ENCODE peak calls at places on chromosome 11, in ten cellular contexts. F is neural crest cell, S is epithelial cell of esophagus, K is body of pancreas, U is glutamatergic neuron, L is AG04450, J is endothelial cell, D is type B pancreatic cell, T is SK-N-SH, B is AG10803. M is an unnamed sample.

GRCh38 chr11:65047581-65048422 is 6.8 kb downstream of the SAC3D1 start:
- DNase-seq in F (no peak), S (no peak), K (no peak), U (no peak), L (no peak), J (no peak), D (no peak), T (no peak), B (peak), M (no peak)

GRCh38 chr11:44622190-44622650 is 56.8 kb downstream of the CD82 start:
- DNase-seq in F (no peak), S (no peak), K (no peak), U (no peak), L (no peak), J (no peak), D (peak), T (no peak), B (no peak), M (peak)

GRCh38 chr11:134475951-134476350 is 63.9 kb upstream of the B3GAT1 start:
- DNase-seq in F (no peak), S (no peak), K (no peak), U (no peak), L (no peak), J (no peak), D (no peak), T (no peak), B (no peak), M (no peak)

GRCh38 chr11:116601734-116602636 is 170.8 kb downstream of the BUD13 start:
- DNase-seq in F (no peak), S (no peak), K (no peak), U (no peak), L (no peak), J (no peak), D (no peak), T (no peak), B (peak), M (no peak)

GRCh38 chr11:1040428-1041148 is 4.1 kb upstream of the MUC6 start:
- DNase-seq in F (no peak), S (no peak), K (peak), U (no peak), L (no peak), J (no peak), D (no peak), T (no peak), B (no peak), M (no peak)

GRCh38 chr11:21556936-21557335 is 635.9 kb upstream of the ANO5 start:
- DNase-seq in F (no peak), S (peak), K (no peak), U (no peak), L (no peak), J (no peak), D (no peak), T (peak), B (no peak), M (no peak)

GRCh38 chr11:73194593-73194992 is 23.5 kb upstream of the P2RY2 start:
- DNase-seq in F (no peak), S (peak), K (no peak), U (peak), L (no peak), J (no peak), D (no peak), T (no peak), B (no peak), M (no peak)

GRCh38 chr11:76297143-76297542 is 83.8 kb downstream of the THAP12 start:
- DNase-seq in F (no peak), S (no peak), K (no peak), U (no peak), L (no peak), J (no peak), D (no peak), T (no peak), B (no peak), M (no peak)

GRCh38 chr11:128790200-128790599 is 76.9 kb downstream of the KCNJ1 start:
- DNase-seq in F (peak), S (no peak), K (peak), U (peak), L (no peak), J (no peak), D (no peak), T (no peak), B (peak), M (no peak)

GRCh38 chr11:64239662-64240466 is 1.0 kb upstream of the FKBP2 start:
- DNase-seq in F (no peak), S (no peak), K (peak), U (no peak), L (no peak), J (no peak), D (no peak), T (no peak), B (no peak), M (no peak)

GRCh38 chr11:128324051-128324481 is 263.3 kb downstream of the ETS1 start:
- DNase-seq in F (no peak), S (no peak), K (no peak), U (no peak), L (no peak), J (no peak), D (no peak), T (no peak), B (no peak), M (no peak)

GRCh38 chr11:94537051-94537600 is 6.6 kb upstream of the FUT4 start:
- DNase-seq in F (no peak), S (no peak), K (no peak), U (no peak), L (peak), J (no peak), D (no peak), T (no peak), B (peak), M (no peak)

GRCh38 chr11:44324787-44325525 is 15.0 kb upstream of the ALX4 start:
- DNase-seq in F (no peak), S (no peak), K (no peak), U (no peak), L (no peak), J (no peak), D (no peak), T (peak), B (no peak), M (no peak)

GRCh38 chr11:66639066-66639813 is 737 bp downstream of the RBM4 start:
- DNase-seq in F (no peak), S (peak), K (peak), U (no peak), L (no peak), J (peak), D (no peak), T (no peak), B (peak), M (no peak)

GRCh38 chr11:108338750-108339149 is 115.9 kb downstream of the ATM start:
- DNase-seq in F (no peak), S (peak), K (no peak), U (no peak), L (no peak), J (no peak), D (no peak), T (no peak), B (no peak), M (no peak)

GRCh38 chr11:63536669-63537292 is at the start of gene PLAAT4:
- DNase-seq in F (no peak), S (no peak), K (peak), U (no peak), L (no peak), J (no peak), D (no peak), T (no peak), B (peak), M (no peak)

GRCh38 chr11:93796832-93797231 is 12.8 kb downstream of the MED17 start:
- DNase-seq in F (no peak), S (no peak), K (no peak), U (no peak), L (no peak), J (no peak), D (no peak), T (no peak), B (no peak), M (no peak)

GRCh38 chr11:75432911-75433321 is at the start of gene KLHL35:
- DNase-seq in F (no peak), S (no peak), K (no peak), U (peak), L (no peak), J (peak), D (no peak), T (no peak), B (no peak), M (no peak)

GRCh38 chr11:70270104-70270876 is at the start of gene PPFIA1:
- DNase-seq in F (peak), S (peak), K (peak), U (peak), L (peak), J (peak), D (peak), T (peak), B (peak), M (peak)

GRCh38 chr11:104422320-104422944 is 258.5 kb upstream of the PDGFD start:
- DNase-seq in F (no peak), S (no peak), K (no peak), U (no peak), L (no peak), J (no peak), D (no peak), T (no peak), B (no peak), M (no peak)

GRCh38 chr11:7299393-7299792 is 47.7 kb downstream of the SYT9 start:
- DNase-seq in F (no peak), S (no peak), K (no peak), U (no peak), L (no peak), J (no peak), D (no peak), T (no peak), B (no peak), M (no peak)

GRCh38 chr11:64745219-64745522 is 1.2 kb upstream of the RASGRP2 start:
- DNase-seq in F (no peak), S (no peak), K (peak), U (no peak), L (no peak), J (peak), D (no peak), T (peak), B (no peak), M (no peak)

GRCh38 chr11:36469063-36469462 is 41.0 kb downstream of the TRAF6 start:
- DNase-seq in F (no peak), S (no peak), K (no peak), U (peak), L (no peak), J (peak), D (peak), T (no peak), B (no peak), M (no peak)

GRCh38 chr11:113705871-113706654 is at the start of gene TMPRSS5:
- DNase-seq in F (peak), S (no peak), K (no peak), U (no peak), L (no peak), J (no peak), D (no peak), T (no peak), B (no peak), M (no peak)

GRCh38 chr11:10355257-10355661 is 50.4 kb downstream of the ADM start:
- DNase-seq in F (no peak), S (peak), K (no peak), U (no peak), L (no peak), J (no peak), D (no peak), T (no peak), B (peak), M (no peak)

GRCh38 chr11:15800121-15800800 is 556.1 kb downstream of the SOX6 start:
- DNase-seq in F (no peak), S (peak), K (peak), U (no peak), L (no peak), J (no peak), D (no peak), T (no peak), B (peak), M (no peak)

GRCh38 chr11:2662024-2662312 is 37.8 kb downstream of the KCNQ1OT1 start:
- DNase-seq in F (no peak), S (no peak), K (no peak), U (no peak), L (no peak), J (no peak), D (no peak), T (no peak), B (no peak), M (no peak)

GRCh38 chr11:11620251-11620965 is 1.4 kb downstream of the GALNT18 start:
- DNase-seq in F (peak), S (peak), K (peak), U (peak), L (no peak), J (peak), D (peak), T (peak), B (no peak), M (peak)

GRCh38 chr11:73140213-73141030 is 1.7 kb downstream of the FCHSD2 start:
- DNase-seq in F (peak), S (peak), K (no peak), U (peak), L (no peak), J (peak), D (no peak), T (peak), B (peak), M (no peak)

GRCh38 chr11:24925091-24925490 is 428.2 kb downstream of the LUZP2 start:
- DNase-seq in F (no peak), S (no peak), K (no peak), U (no peak), L (no peak), J (no peak), D (no peak), T (no peak), B (no peak), M (no peak)

GRCh38 chr11:27693398-27693797 is 6.9 kb downstream of the BDNF start:
- DNase-seq in F (no peak), S (no peak), K (no peak), U (no peak), L (no peak), J (no peak), D (no peak), T (no peak), B (no peak), M (no peak)

GRCh38 chr11:116787436-116787785 is 412 bp downstream of the ZPR1 start:
- DNase-seq in F (no peak), S (no peak), K (no peak), U (no peak), L (no peak), J (no peak), D (no peak), T (no peak), B (no peak), M (no peak)

GRCh38 chr11:100810666-100811065 is 123.6 kb downstream of the ARHGAP42 start:
- DNase-seq in F (no peak), S (no peak), K (no peak), U (no peak), L (no peak), J (no peak), D (no peak), T (no peak), B (no peak), M (no peak)

GRCh38 chr11:95567685-95568084 is 221.9 kb downstream of the FAM76B start:
- DNase-seq in F (no peak), S (peak), K (no peak), U (no peak), L (no peak), J (no peak), D (no peak), T (no peak), B (peak), M (no peak)

GRCh38 chr11:103961010-103961409 is 75.4 kb upstream of the DDI1 start:
- DNase-seq in F (no peak), S (peak), K (no peak), U (no peak), L (peak), J (no peak), D (no peak), T (no peak), B (peak), M (no peak)

GRCh38 chr11:102560555-102561011 is 30.0 kb upstream of the MMP7 start:
- DNase-seq in F (no peak), S (peak), K (no peak), U (no peak), L (peak), J (no peak), D (no peak), T (no peak), B (peak), M (no peak)

GRCh38 chr11:71301858-71302533 is 49.6 kb upstream of the SHANK2 start:
- DNase-seq in F (no peak), S (no peak), K (no peak), U (no peak), L (no peak), J (no peak), D (peak), T (no peak), B (no peak), M (no peak)

GRCh38 chr11:88103337-88104206 is 71.7 kb downstream of the RAB38 start:
- DNase-seq in F (peak), S (peak), K (peak), U (peak), L (peak), J (peak), D (no peak), T (peak), B (peak), M (no peak)

DNA sequence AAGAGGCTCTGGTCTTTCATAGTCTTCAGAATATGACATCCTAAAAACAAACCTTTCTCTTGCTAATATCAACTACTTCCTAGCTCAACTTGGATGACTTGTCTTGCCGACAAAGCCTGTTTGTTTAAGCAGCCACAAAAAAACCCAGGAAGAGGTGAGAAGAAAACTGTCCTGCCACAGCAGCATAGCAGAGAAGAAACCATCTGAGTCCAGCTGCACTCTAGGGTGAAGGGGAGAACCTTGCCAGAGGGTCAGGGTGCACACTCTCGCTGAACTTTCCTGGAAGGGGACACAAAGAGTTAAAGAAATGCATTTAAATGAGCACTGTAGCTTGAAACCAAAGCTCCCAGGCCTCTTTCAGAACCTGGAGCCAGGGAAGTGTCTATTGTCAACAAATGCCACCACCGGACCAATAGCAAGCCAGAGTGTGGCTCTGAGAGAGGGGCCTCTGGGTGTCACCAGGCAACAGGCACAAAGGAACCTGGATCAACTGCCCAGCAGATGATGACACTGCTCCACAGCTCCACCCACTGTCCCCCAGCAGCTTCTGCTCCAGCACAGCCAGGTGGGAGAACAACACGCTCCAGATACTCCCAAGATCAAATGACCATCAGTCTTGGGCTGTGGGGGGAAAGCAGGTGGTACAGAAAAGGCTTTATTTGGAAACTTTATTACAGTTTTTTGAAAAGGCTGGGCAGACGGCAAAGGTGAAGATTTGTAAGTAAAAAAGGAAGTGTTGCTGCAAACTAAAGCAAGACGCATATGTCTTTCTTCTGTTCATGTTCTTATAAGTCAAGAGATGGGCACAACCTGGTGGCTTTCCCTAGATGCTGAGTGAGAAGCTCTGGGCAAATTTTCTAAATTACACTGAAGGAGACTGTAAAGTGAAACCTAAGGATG is 105.7 kb downstream of the RASSF10 start:
- DNase-seq in F (peak), S (peak), K (peak), U (no peak), L (no peak), J (no peak), D (no peak), T (peak), B (no peak), M (peak)
- TF ChIP-seq CTCF in F (no peak), S (peak), K (no peak), U (no peak), L (no peak), J (no peak), D (peak), T (no peak), B (no peak), M (peak)

GRCh38 chr11:46248270-46249102 is 29.0 kb upstream of the CREB3L1 start:
- DNase-seq in F (no peak), S (peak), K (no peak), U (no peak), L (peak), J (no peak), D (no peak), T (no peak), B (peak), M (no peak)

GRCh38 chr11:46243796-46244109 is 33.7 kb upstream of the CREB3L1 start:
- DNase-seq in F (no peak), S (no peak), K (no peak), U (no peak), L (no peak), J (no peak), D (no peak), T (no peak), B (no peak), M (no peak)

GRCh38 chr11:46247090-46247489 is 30.4 kb upstream of the CREB3L1 start:
- DNase-seq in F (no peak), S (peak), K (no peak), U (no peak), L (no peak), J (no peak), D (no peak), T (no peak), B (peak), M (no peak)

GRCh38 chr11:46247664-46248063 is 29.8 kb upstream of the CREB3L1 start:
- DNase-seq in F (no peak), S (peak), K (peak), U (no peak), L (no peak), J (peak), D (no peak), T (no peak), B (peak), M (no peak)

DNA sequence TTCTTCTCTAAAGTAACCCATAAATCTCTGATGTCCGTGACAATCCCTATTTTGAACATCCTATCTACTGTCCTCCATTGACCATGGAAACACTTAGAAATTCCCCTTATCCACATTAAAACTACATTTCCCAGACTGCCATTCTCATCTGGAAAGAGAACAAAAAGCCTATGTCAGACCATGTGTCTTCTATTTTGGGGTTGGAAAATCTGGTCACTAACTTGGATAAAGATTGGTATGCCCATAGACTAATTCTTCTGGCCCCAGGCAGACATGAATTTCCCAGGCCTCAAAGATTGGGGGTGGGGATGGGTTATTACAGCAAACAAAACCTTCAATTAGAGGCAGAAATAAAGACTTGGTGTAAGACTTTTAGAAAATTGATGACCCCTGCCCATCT is 30.9 kb upstream of the CREB3L1 start:
- DNase-seq in F (no peak), S (no peak), K (no peak), U (no peak), L (no peak), J (no peak), D (no peak), T (no peak), B (peak), M (no peak)
- TF ChIP-seq CTCF in F (no peak), S (no peak), K (no peak), U (no peak), L (no peak), J (no peak), D (no peak), T (no peak), B (no peak), M (no peak)

DNA sequence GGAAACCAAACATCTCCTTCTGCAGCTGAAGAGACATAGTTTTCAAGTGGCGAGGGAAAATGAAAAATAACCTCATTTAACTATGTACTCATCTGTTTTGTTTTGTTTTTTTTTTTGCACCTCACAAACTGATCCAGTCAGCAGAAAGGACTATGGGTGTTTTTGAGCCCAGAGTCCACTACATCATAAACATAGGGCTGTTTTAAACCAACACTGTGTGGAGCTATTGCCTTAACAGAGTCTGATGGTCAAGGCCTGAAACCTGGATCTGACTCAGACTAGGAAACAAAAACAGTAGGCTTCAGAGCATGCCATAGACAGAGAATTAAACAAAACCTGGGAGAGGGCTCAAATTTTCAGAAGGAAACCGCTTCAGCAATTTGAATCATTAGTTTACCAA is 99.3 kb upstream of the FSHB start:
- DNase-seq in F (no peak), S (peak), K (peak), U (no peak), L (no peak), J (no peak), D (no peak), T (no peak), B (no peak), M (no peak)
- TF ChIP-seq CTCF in F (no peak), S (peak), K (no peak), U (no peak), L (no peak), J (no peak), D (no peak), T (peak), B (no peak), M (no peak)

DNA sequence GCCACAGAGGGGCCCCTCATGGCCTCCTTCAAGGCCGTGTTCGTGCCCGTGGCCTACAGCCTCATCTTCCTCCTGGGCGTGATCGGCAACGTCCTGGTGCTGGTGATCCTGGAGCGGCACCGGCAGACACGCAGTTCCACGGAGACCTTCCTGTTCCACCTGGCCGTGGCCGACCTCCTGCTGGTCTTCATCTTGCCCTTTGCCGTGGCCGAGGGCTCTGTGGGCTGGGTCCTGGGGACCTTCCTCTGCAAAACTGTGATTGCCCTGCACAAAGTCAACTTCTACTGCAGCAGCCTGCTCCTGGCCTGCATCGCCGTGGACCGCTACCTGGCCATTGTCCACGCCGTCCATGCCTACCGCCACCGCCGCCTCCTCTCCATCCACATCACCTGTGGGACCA is 10.0 kb downstream of the CXCR5 start:
- DNase-seq in F (no peak), S (no peak), K (no peak), U (no peak), L (no peak), J (no peak), D (no peak), T (no peak), B (no peak), M (no peak)
- TF ChIP-seq CTCF in F (no peak), S (no peak), K (no peak), U (no peak), L (no peak), J (no peak), D (no peak), T (no peak), B (no peak), M (no peak)